ENCODE peak calls at places on chromosomes 1 and 21, in four cellular contexts. P is HTR-8/SVneo, F is GF-D8, J is esophagus squamous epithelium. V is an unnamed sample.

GRCh38 chr1:174352117-174352516 is 95.6 kb upstream of the GPR52 start:
- DNase-seq in P (no peak), F (no peak), J (no peak), V (no peak)

GRCh38 chr1:2380816-2381591 is 10.3 kb downstream of the MORN1 start:
- DNase-seq in P (no peak), F (no peak), J (no peak), V (no peak)

GRCh38 chr1:90717665-90718410 is 736 bp upstream of the BARHL2 start:
- DNase-seq in P (no peak), F (no peak), J (no peak), V (peak; percentile 61)

GRCh38 chr1:95620076-95620475 is 386.1 kb downstream of the RWDD3 start:
- DNase-seq in P (no peak), F (no peak), J (no peak), V (no peak)

GRCh38 chr1:237795558-237795957 is 95.2 kb downstream of the ZP4 start:
- DNase-seq in P (no peak), F (no peak), J (no peak), V (no peak)

GRCh38 chr1:181077576-181078242 is 10.8 kb upstream of the IER5 start:
- DNase-seq in P (no peak), F (no peak), J (no peak), V (no peak)

GRCh38 chr1:200075938-200076546 is 48.5 kb downstream of the NR5A2 start:
- DNase-seq in P (peak; percentile 71), F (no peak), J (no peak), V (no peak)

GRCh38 chr1:53328490-53329182 is 766 bp upstream of the LRP8 start:
- DNase-seq in P (peak; percentile 26), F (no peak), J (no peak), V (no peak)

GRCh38 chr1:230153655-230154296 is 86.7 kb downstream of the GALNT2 start:
- DNase-seq in P (no peak), F (peak; percentile 89), J (no peak), V (no peak)

GRCh38 chr1:168637350-168637991 is 61.1 kb downstream of the XCL1 start:
- DNase-seq in P (no peak), F (no peak), J (no peak), V (no peak)

GRCh38 chr1:151013518-151013917 is 5.3 kb downstream of the PRUNE1 start:
- DNase-seq in P (no peak), F (peak; percentile 22), J (no peak), V (no peak)

GRCh38 chr1:86548863-86549262 is 2.0 kb downstream of the CLCA4 start:
- DNase-seq in P (no peak), F (no peak), J (no peak), V (no peak)

GRCh38 chr1:171663854-171664550 is 11.5 kb upstream of the MYOC start:
- DNase-seq in P (no peak), F (no peak), J (no peak), V (no peak)

GRCh38 chr1:36223373-36223995 is 759 bp upstream of the THRAP3 start:
- DNase-seq in P (peak; percentile 43), F (peak; percentile 36), J (no peak), V (no peak)

GRCh38 chr1:196372896-196373536 is 235.2 kb downstream of the KCNT2 start:
- DNase-seq in P (peak; percentile 4), F (peak; percentile 5), J (no peak), V (no peak)

GRCh38 chr1:232426801-232427200 is 203.1 kb downstream of the SIPA1L2 start:
- DNase-seq in P (no peak), F (no peak), J (no peak), V (no peak)

GRCh38 chr1:145872421-145872891 is 13.2 kb downstream of the ANKRD35 start:
- DNase-seq in P (no peak), F (peak; percentile 10), J (no peak), V (no peak)

GRCh38 chr1:234944439-234945369 is 183.9 kb downstream of the TOMM20 start:
- DNase-seq in P (no peak), F (peak; percentile 92), J (no peak), V (no peak)

GRCh38 chr1:4511374-4511773 is 143.0 kb upstream of the AJAP1 start:
- DNase-seq in P (no peak), F (no peak), J (no peak), V (no peak)

GRCh38 chr1:10106756-10107479 is 74.2 kb downstream of the UBE4B start:
- DNase-seq in P (no peak), F (no peak), J (no peak), V (no peak)

GRCh38 chr1:17957588-17958267 is 149.9 kb upstream of the IGSF21 start:
- DNase-seq in P (no peak), F (no peak), J (no peak), V (no peak)

GRCh38 chr1:64110924-64111777 is 92.3 kb upstream of the UBE2U start:
- DNase-seq in P (no peak), F (no peak), J (no peak), V (no peak)

GRCh38 chr1:55725378-55725777 is 510.2 kb upstream of the USP24 start:
- DNase-seq in P (no peak), F (no peak), J (no peak), V (no peak)

GRCh38 chr1:48329489-48329888 is 107.0 kb downstream of the SLC5A9 start:
- DNase-seq in P (no peak), F (no peak), J (no peak), V (no peak)

GRCh38 chr21:20452935-20453334 is 545.3 kb upstream of the NCAM2 start:
- DNase-seq in P (no peak), F (no peak), J (no peak), V (no peak)

GRCh38 chr1:56193656-56194055 is 385.7 kb downstream of the PLPP3 start:
- DNase-seq in P (no peak), F (no peak), J (no peak), V (no peak)

GRCh38 chr1:208885046-208885445 is 640.9 kb upstream of the PLXNA2 start:
- DNase-seq in P (no peak), F (no peak), J (no peak), V (no peak)

GRCh38 chr21:31663584-31664249 is 4.2 kb downstream of the SOD1 start:
- DNase-seq in P (no peak), F (no peak), J (no peak), V (no peak)

GRCh38 chr1:143699115-143699514 is 272.7 kb downstream of the FAM72C start:
- DNase-seq in P (no peak), F (peak; percentile 5), J (no peak), V (no peak)

GRCh38 chr1:165875171-165875570 is 47.8 kb downstream of the UCK2 start:
- DNase-seq in P (no peak), F (peak; percentile 78), J (no peak), V (no peak)

V was measured in T1000.